ENCODE peak calls at places on chromosomes 16 and 17, in nine cellular contexts. B is CD8-positive, alpha-beta T cell; D is gastroesophageal sphincter; Z is activated naive CD8-positive, alpha-beta T cell treated with anti-CD3 and anti-CD28 coated beads, Interleukin-2, amount 10 ng/mL, durations not matched to agents 7 days and 5 days; L is upper lobe of left lung; T is T-cell; W is mucosa of descending colon; U is omental fat pad; N is activated CD8-positive, alpha-beta memory T cell treated with anti-CD3 and anti-CD28 coated beads, Interleukin-2, amount 10 ng/mL, durations not matched to agents 7 days and 5 days. J is an unnamed sample.

GRCh38 chr17:70875729-70876344 is 706.5 kb downstream of the KCNJ2 start:
- ATAC-seq in B (no peak), D (no peak), Z (no peak), L (no peak), T (no peak), W (no peak), U (no peak), N (no peak), J (no peak)

GRCh38 chr16:31149894-31150890 is at the start of gene PRSS36:
- ATAC-seq in B (no peak), D (peak), Z (no peak), L (peak), T (no peak), W (peak), U (no peak), N (no peak), J (no peak)

GRCh38 chr17:49730078-49730786 is 22.5 kb upstream of the SLC35B1 start:
- ATAC-seq in B (no peak), D (peak), Z (no peak), L (peak), T (no peak), W (peak), U (peak), N (no peak), J (peak)

GRCh38 chr17:16281351-16281750 is 64.3 kb downstream of the PIGL start:
- ATAC-seq in B (no peak), D (no peak), Z (no peak), L (no peak), T (no peak), W (no peak), U (no peak), N (no peak), J (no peak)

GRCh38 chr16:58119509-58119845 is 9.7 kb downstream of the CFAP20 start:
- ATAC-seq in B (no peak), D (no peak), Z (no peak), L (no peak), T (no peak), W (no peak), U (no peak), N (no peak), J (no peak)

GRCh38 chr16:54847207-54847606 is 83.5 kb upstream of the IRX5 start:
- ATAC-seq in B (no peak), D (no peak), Z (no peak), L (no peak), T (no peak), W (no peak), U (no peak), N (no peak), J (peak)

GRCh38 chr17:80295559-80295958 is 34.9 kb downstream of the RNF213 start:
- ATAC-seq in B (no peak), D (no peak), Z (no peak), L (no peak), T (no peak), W (no peak), U (no peak), N (no peak), J (no peak)

GRCh38 chr16:46916980-46917379 is 32.8 kb downstream of the GPT2 start:
- ATAC-seq in B (no peak), D (no peak), Z (no peak), L (no peak), T (no peak), W (no peak), U (no peak), N (no peak), J (no peak)

GRCh38 chr16:73196670-73197069 is 148.7 kb upstream of the ZFHX3 start:
- ATAC-seq in B (no peak), D (peak), Z (peak), L (peak), T (no peak), W (peak), U (no peak), N (no peak), J (peak)

GRCh38 chr17:42436401-42436800 is 13.3 kb upstream of the CAVIN1 start:
- ATAC-seq in B (no peak), D (peak), Z (no peak), L (peak), T (no peak), W (peak), U (peak), N (no peak), J (peak)

GRCh38 chr16:17375388-17376304 is 95.1 kb downstream of the XYLT1 start:
- ATAC-seq in B (peak), D (no peak), Z (no peak), L (peak), T (no peak), W (peak), U (no peak), N (no peak), J (peak)

GRCh38 chr17:4477286-4477791 is 21.3 kb upstream of the SPNS2 start:
- ATAC-seq in B (no peak), D (no peak), Z (no peak), L (no peak), T (no peak), W (no peak), U (no peak), N (no peak), J (peak)

GRCh38 chr17:18252160-18252559 is 6.4 kb downstream of the FLII start:
- ATAC-seq in B (no peak), D (no peak), Z (no peak), L (no peak), T (no peak), W (no peak), U (no peak), N (no peak), J (no peak)

GRCh38 chr16:53780051-53780450 is 76.1 kb downstream of the FTO start:
- ATAC-seq in B (no peak), D (no peak), Z (no peak), L (no peak), T (no peak), W (peak), U (no peak), N (no peak), J (peak)

GRCh38 chr16:278863-279366 is 1.5 kb upstream of the ARHGDIG start:
- ATAC-seq in B (peak), D (no peak), Z (peak), L (no peak), T (peak), W (peak), U (no peak), N (peak), J (peak)